ENCODE peak calls at places on chromosomes 11 and 22, in four cellular contexts. One of them, this sample, is unnamed.

GRCh38 chr11:11708256-11708655 is 86.5 kb upstream of the GALNT18 start:
- DNase-seq in H1: no peak
- DNase-seq in HCT116: no peak
- DNase-seq in pancreas: no peak
- DNase-seq in this sample: peak

GRCh38 chr22:46346680-46347405 is 11.3 kb downstream of the TRMU start:
- DNase-seq in pancreas: peak
- DNase-seq in HCT116: no peak
- DNase-seq in H1: no peak
- DNase-seq in this sample: no peak

GRCh38 chr11:128324051-128324481 is 263.3 kb downstream of the ETS1 start:
- DNase-seq in pancreas: no peak
- DNase-seq in H1: no peak
- DNase-seq in HCT116: no peak
- DNase-seq in this sample: no peak

GRCh38 chr11:69599502-69599901 is 41.5 kb upstream of the CCND1 start:
- DNase-seq in pancreas: no peak
- DNase-seq in H1: peak
- DNase-seq in HCT116: no peak
- DNase-seq in this sample: peak

GRCh38 chr11:11845551-11845950 is 3.8 kb downstream of the USP47 start:
- DNase-seq in pancreas: no peak
- DNase-seq in H1: no peak
- DNase-seq in HCT116: no peak
- DNase-seq in this sample: peak

GRCh38 chr11:13663631-13664071 is 4.8 kb upstream of the FAR1 start:
- DNase-seq in pancreas: no peak
- DNase-seq in HCT116: no peak
- DNase-seq in H1: no peak
- DNase-seq in this sample: peak

GRCh38 chr11:126496576-126497403 is 141.3 kb downstream of the ST3GAL4 start:
- DNase-seq in H1: no peak
- DNase-seq in HCT116: no peak
- DNase-seq in pancreas: no peak
- DNase-seq in this sample: no peak

GRCh38 chr11:116702772-116703360 is 69.9 kb downstream of the BUD13 start:
- DNase-seq in pancreas: no peak
- DNase-seq in HCT116: no peak
- DNase-seq in H1: no peak
- DNase-seq in this sample: no peak

GRCh38 chr11:32071811-32072210 is 19.1 kb upstream of the RCN1 start:
- DNase-seq in HCT116: no peak
- DNase-seq in H1: no peak
- DNase-seq in pancreas: no peak
- DNase-seq in this sample: peak

GRCh38 chr11:76723142-76723541 is 52.6 kb upstream of the LRRC32 start:
- DNase-seq in pancreas: no peak
- DNase-seq in H1: no peak
- DNase-seq in HCT116: no peak
- DNase-seq in this sample: no peak

GRCh38 chr11:45436966-45437365 is 150.8 kb upstream of the SYT13 start:
- DNase-seq in pancreas: no peak
- DNase-seq in H1: no peak
- DNase-seq in HCT116: no peak
- DNase-seq in this sample: no peak

GRCh38 chr22:40423882-40424640 is 53.7 kb downstream of the SGSM3 start:
- DNase-seq in pancreas: no peak
- DNase-seq in H1: no peak
- DNase-seq in HCT116: no peak
- DNase-seq in this sample: no peak

GRCh38 chr22:35587896-35588295 is 29.2 kb downstream of the MB start:
- DNase-seq in pancreas: no peak
- DNase-seq in HCT116: no peak
- DNase-seq in H1: no peak
- DNase-seq in this sample: no peak

GRCh38 chr22:35590634-35591295 is 26.4 kb downstream of the MB start:
- DNase-seq in H1: no peak
- DNase-seq in HCT116: no peak
- DNase-seq in pancreas: no peak
- DNase-seq in this sample: no peak

GRCh38 chr22:35587447-35587870 is 29.7 kb downstream of the MB start:
- DNase-seq in HCT116: no peak
- DNase-seq in pancreas: peak
- DNase-seq in H1: no peak
- DNase-seq in this sample: no peak

GRCh38 chr22:35589736-35590079 is 27.4 kb downstream of the MB start:
- DNase-seq in H1: no peak
- DNase-seq in HCT116: no peak
- DNase-seq in pancreas: no peak
- DNase-seq in this sample: no peak

GRCh38 chr22:35589071-35589735 is 27.9 kb downstream of the MB start:
- DNase-seq in H1: no peak
- DNase-seq in pancreas: no peak
- DNase-seq in HCT116: peak
- DNase-seq in this sample: peak
- TF ChIP-seq CTCF in H1: no peak
- TF ChIP-seq CTCF in pancreas: no peak
- TF ChIP-seq CTCF in HCT116: no peak
- TF ChIP-seq CTCF in this sample: no peak

GRCh38 chr11:65435330-65435931 is 12.8 kb downstream of the NEAT1 start:
- DNase-seq in pancreas: no peak
- DNase-seq in HCT116: no peak
- DNase-seq in H1: peak
- DNase-seq in this sample: peak

GRCh38 chr11:65435981-65436411 is 13.4 kb downstream of the NEAT1 start:
- DNase-seq in HCT116: no peak
- DNase-seq in H1: peak
- DNase-seq in pancreas: no peak
- DNase-seq in this sample: peak

GRCh38 chr11:65437436-65438227 is 15.0 kb downstream of the NEAT1 start:
- DNase-seq in pancreas: no peak
- DNase-seq in HCT116: no peak
- DNase-seq in H1: peak
- DNase-seq in this sample: peak

GRCh38 chr11:65434667-65435179 is 12.1 kb downstream of the NEAT1 start:
- DNase-seq in HCT116: no peak
- DNase-seq in H1: no peak
- DNase-seq in pancreas: no peak
- DNase-seq in this sample: peak

DNA sequence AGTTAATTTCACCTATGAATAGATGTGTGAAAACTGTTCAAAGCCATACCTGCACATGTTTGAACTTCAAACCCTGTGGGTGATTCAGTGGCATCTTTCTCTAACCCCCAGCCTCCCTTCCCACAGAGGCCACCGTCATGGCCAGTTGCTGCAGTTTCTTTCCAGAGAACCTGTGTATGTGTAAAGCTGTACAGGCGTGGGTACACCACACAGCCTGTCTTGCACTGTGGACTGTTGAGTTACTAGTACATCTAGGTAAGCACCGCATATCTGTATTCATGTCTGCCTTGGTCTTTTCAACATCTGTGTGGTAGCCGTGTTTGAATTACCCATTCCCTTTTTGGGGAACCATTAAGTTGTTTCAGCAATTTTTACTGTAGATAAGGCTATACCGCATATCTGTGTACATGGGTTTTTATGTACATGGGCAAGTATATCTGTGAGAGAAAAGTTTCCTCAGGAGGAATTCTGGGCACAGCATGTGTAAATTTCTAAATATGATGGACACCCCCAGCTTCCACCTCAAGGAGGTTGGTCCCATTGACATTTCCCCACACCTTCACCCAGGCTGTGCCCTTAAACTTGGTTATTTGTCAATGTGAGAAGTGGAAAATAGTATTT is 13.9 kb downstream of the NEAT1 start:
- DNase-seq in pancreas: no peak
- DNase-seq in H1: no peak
- DNase-seq in HCT116: no peak
- DNase-seq in this sample: peak
- H3K4me3 ChIP-seq in pancreas: no peak
- H3K4me3 ChIP-seq in H1: no peak
- H3K4me3 ChIP-seq in HCT116: no peak
- H3K4me3 ChIP-seq in this sample: no peak

DNA sequence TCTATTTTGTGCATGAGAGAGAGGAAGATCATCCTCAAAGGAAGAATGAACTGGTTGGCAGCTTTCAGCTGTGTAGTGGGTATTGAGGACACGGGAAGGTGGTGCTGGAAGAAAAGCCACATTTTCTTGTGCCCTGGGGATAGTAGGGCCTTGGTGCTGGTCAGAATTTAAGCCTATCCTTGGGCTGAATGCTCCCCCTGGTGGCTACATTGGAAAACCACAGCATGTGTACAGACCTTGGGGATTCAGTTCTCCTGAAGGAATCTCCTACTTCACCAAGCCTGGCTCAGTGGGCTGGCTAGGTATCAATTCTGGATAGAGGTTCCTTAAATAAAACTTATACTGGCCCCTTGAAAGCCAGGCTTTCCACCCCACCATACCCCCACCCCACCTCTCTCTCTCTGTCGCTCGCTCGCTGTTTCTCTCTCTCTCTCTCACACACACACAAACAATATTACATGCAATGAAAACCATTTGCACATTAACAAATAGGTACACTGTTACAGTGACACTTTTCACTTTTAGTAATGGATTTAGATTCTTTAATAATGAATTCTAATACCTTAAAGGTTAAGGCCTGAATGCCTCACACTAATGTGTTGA is 2.8 kb upstream of the OR51M1 start:
- DNase-seq in H1: peak
- DNase-seq in HCT116: peak
- DNase-seq in pancreas: peak
- DNase-seq in this sample: peak
- TF ChIP-seq CTCF in H1: peak
- TF ChIP-seq CTCF in HCT116: peak
- TF ChIP-seq CTCF in pancreas: peak
- TF ChIP-seq CTCF in this sample: peak

DNA sequence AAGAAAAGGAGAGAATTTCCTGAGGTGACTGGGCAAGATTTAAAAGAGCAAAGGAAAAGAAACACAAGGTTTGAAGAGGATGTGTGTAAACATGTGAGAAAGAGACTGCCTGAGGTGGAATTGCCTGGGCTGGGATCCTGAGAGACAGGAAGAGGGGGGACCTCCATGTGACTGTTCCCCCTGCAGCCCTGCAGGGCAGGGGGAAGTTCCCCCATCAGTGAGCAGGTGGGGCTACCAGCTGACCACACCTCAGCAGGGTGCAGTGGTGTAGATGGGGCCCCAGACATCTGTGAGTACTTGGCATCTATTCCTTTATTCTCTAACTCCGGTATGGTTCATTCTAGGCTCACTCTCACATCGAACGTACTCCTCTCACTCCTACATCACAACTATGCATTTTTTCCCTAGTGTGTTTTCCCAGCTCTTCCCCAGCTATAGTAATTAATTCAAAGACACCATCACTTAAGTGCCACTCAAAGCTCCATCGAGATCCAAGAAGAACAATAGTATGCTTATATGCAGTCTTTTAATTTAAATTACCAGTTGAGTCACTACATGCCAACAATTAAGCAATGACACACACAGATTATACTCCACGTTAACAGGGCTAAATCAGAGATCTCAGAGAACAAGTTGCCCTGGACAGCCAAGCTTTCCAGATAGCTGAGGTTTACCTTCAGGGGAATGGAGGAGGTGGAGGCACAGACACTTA is 42.7 kb downstream of the LGR4 start:
- DNase-seq in pancreas: no peak
- DNase-seq in H1: no peak
- DNase-seq in HCT116: no peak
- DNase-seq in this sample: no peak
- H3K4me3 ChIP-seq in pancreas: no peak
- H3K4me3 ChIP-seq in H1: no peak
- H3K4me3 ChIP-seq in HCT116: no peak
- H3K4me3 ChIP-seq in this sample: no peak

GRCh38 chr22:19115628-19116027 is 6.6 kb downstream of the DGCR2 start:
- DNase-seq in pancreas: no peak
- DNase-seq in HCT116: no peak
- DNase-seq in H1: no peak
- DNase-seq in this sample: no peak
- TF ChIP-seq CTCF in pancreas: no peak
- TF ChIP-seq CTCF in HCT116: peak
- TF ChIP-seq CTCF in H1: no peak
- TF ChIP-seq CTCF in this sample: peak

GRCh38 chr11:132073787-132074186 is 703.4 kb downstream of the NTM start:
- DNase-seq in pancreas: no peak
- DNase-seq in H1: no peak
- DNase-seq in HCT116: no peak
- DNase-seq in this sample: no peak

GRCh38 chr11:132068556-132068955 is 698.1 kb downstream of the NTM start:
- DNase-seq in HCT116: no peak
- DNase-seq in pancreas: no peak
- DNase-seq in H1: no peak
- DNase-seq in this sample: no peak

GRCh38 chr11:132072880-132073213 is 702.4 kb downstream of the NTM start:
- DNase-seq in HCT116: no peak
- DNase-seq in pancreas: no peak
- DNase-seq in H1: no peak
- DNase-seq in this sample: peak

GRCh38 chr11:132075447-132075846 is 705.0 kb downstream of the NTM start:
- DNase-seq in pancreas: no peak
- DNase-seq in H1: no peak
- DNase-seq in HCT116: no peak
- DNase-seq in this sample: no peak

DNA sequence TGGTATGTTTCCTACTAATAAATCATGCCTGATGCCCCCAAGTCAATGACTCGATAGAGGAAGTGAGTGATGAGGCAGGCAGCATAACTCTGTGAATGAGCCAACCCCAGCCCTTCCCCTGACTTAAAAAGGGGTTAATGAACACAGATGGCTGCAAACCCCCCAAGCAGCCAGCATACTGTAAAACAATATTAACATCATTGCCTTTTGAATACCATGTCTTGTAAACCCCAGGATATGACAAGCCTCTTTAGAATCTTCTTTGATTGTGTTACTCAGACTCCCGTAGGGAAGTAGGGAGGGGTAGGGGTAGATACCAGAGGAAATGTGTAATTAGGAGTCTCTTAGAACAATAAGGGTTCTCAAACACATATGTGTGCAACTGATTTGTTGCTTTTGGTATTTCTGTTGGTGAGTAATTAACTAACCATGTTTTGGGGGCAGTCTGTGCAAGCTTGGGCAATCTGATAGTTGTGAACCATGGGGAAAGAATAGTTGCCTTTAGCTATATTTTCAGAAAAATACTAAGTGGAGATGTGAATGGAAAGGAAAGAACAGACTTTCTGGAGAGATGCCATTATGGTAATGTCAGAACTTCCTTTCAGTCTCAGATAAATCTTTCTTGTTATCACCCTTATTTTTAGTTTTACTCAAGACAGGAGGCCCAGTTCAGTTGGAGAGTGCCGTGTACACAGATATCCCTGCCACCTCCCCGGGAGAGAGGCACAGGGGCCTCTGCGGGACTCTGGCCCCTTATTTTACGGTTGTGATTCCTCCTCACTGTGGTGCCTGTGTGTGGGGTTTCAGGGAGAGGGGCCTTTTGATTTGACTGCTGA is 701.8 kb downstream of the NTM start:
- DNase-seq in pancreas: no peak
- DNase-seq in H1: no peak
- DNase-seq in HCT116: no peak
- DNase-seq in this sample: peak
- H3K4me3 ChIP-seq in pancreas: no peak
- H3K4me3 ChIP-seq in H1: no peak
- H3K4me3 ChIP-seq in HCT116: no peak
- H3K4me3 ChIP-seq in this sample: no peak

GRCh38 chr22:21972293-21972779 is 10.3 kb downstream of the TOP3B start:
- DNase-seq in pancreas: no peak
- DNase-seq in HCT116: no peak
- DNase-seq in H1: peak
- DNase-seq in this sample: peak
- TF ChIP-seq CTCF in pancreas: peak
- TF ChIP-seq CTCF in HCT116: peak
- TF ChIP-seq CTCF in H1: peak
- TF ChIP-seq CTCF in this sample: peak

GRCh38 chr11:62921573-62922188 is 518 bp upstream of the CHRM1 start:
- DNase-seq in HCT116: no peak
- DNase-seq in pancreas: peak
- DNase-seq in H1: no peak
- DNase-seq in this sample: peak
- H3K4me3 ChIP-seq in HCT116: peak
- H3K4me3 ChIP-seq in pancreas: peak
- H3K4me3 ChIP-seq in H1: no peak
- H3K4me3 ChIP-seq in this sample: no peak

This sample was measured in fibroblast of mammary gland.